ENCODE peak calls at places on chromosomes 7 and 10, in nine cellular contexts. One of them, this sample, is unnamed.
A peak's percentile ranks its signal among the peaks of the same experiment; 100 is the strongest.

GRCh38 chr7:129136887-129137647 is 7.4 kb upstream of the TSPAN33 start:
- DNase-seq in kidney tubule cell: no peak
- DNase-seq in activated T-cell treated with anti-CD3 and anti-CD28 coated beads for 1 hour: no peak
- DNase-seq in stimulated activated naive CD4-positive, alpha-beta T cell: no peak
- DNase-seq in pancreas: no peak
- DNase-seq in GM06990: peak; percentile 46
- DNase-seq in KG1: peak; percentile 5
- DNase-seq in T-helper 1 cell: no peak
- DNase-seq in dorsolateral prefrontal cortex: no peak
- DNase-seq in this sample: no peak

GRCh38 chr10:77284797-77285196 is 352.8 kb downstream of the KCNMA1 start:
- DNase-seq in pancreas: no peak
- DNase-seq in GM06990: no peak
- DNase-seq in kidney tubule cell: no peak
- DNase-seq in activated T-cell treated with anti-CD3 and anti-CD28 coated beads for 1 hour: no peak
- DNase-seq in stimulated activated naive CD4-positive, alpha-beta T cell: no peak
- DNase-seq in KG1: no peak
- DNase-seq in dorsolateral prefrontal cortex: no peak
- DNase-seq in T-helper 1 cell: no peak
- DNase-seq in this sample: no peak

GRCh38 chr7:2689951-2690705 is 2.1 kb downstream of the AMZ1 start:
- DNase-seq in pancreas: no peak
- DNase-seq in kidney tubule cell: peak; percentile 70
- DNase-seq in dorsolateral prefrontal cortex: no peak
- DNase-seq in activated T-cell treated with anti-CD3 and anti-CD28 coated beads for 1 hour: no peak
- DNase-seq in KG1: no peak
- DNase-seq in stimulated activated naive CD4-positive, alpha-beta T cell: no peak
- DNase-seq in GM06990: no peak
- DNase-seq in T-helper 1 cell: no peak
- DNase-seq in this sample: peak; percentile 58

GRCh38 chr7:80916770-80917681 is 1.8 kb downstream of the SEMA3C start:
- DNase-seq in activated T-cell treated with anti-CD3 and anti-CD28 coated beads for 1 hour: no peak
- DNase-seq in GM06990: no peak
- DNase-seq in KG1: no peak
- DNase-seq in pancreas: no peak
- DNase-seq in dorsolateral prefrontal cortex: no peak
- DNase-seq in kidney tubule cell: peak; percentile 93
- DNase-seq in stimulated activated naive CD4-positive, alpha-beta T cell: no peak
- DNase-seq in T-helper 1 cell: no peak
- DNase-seq in this sample: peak; percentile 91

GRCh38 chr7:103735377-103735776 is 254.1 kb downstream of the RELN start:
- DNase-seq in T-helper 1 cell: no peak
- DNase-seq in activated T-cell treated with anti-CD3 and anti-CD28 coated beads for 1 hour: no peak
- DNase-seq in KG1: no peak
- DNase-seq in stimulated activated naive CD4-positive, alpha-beta T cell: no peak
- DNase-seq in GM06990: no peak
- DNase-seq in kidney tubule cell: peak; percentile 84
- DNase-seq in pancreas: no peak
- DNase-seq in dorsolateral prefrontal cortex: no peak
- DNase-seq in this sample: peak; percentile 71

GRCh38 chr7:149126662-149127321 is 668 bp upstream of the ZNF425 start:
- DNase-seq in kidney tubule cell: peak; percentile 62
- DNase-seq in T-helper 1 cell: peak; percentile 32
- DNase-seq in dorsolateral prefrontal cortex: no peak
- DNase-seq in stimulated activated naive CD4-positive, alpha-beta T cell: peak; percentile 14
- DNase-seq in pancreas: peak; percentile 46
- DNase-seq in activated T-cell treated with anti-CD3 and anti-CD28 coated beads for 1 hour: peak; percentile 29
- DNase-seq in GM06990: peak; percentile 81
- DNase-seq in KG1: peak; percentile 12
- DNase-seq in this sample: no peak

GRCh38 chr10:114320249-114321116 is 81.4 kb downstream of the VWA2 start:
- DNase-seq in dorsolateral prefrontal cortex: no peak
- DNase-seq in activated T-cell treated with anti-CD3 and anti-CD28 coated beads for 1 hour: no peak
- DNase-seq in T-helper 1 cell: no peak
- DNase-seq in stimulated activated naive CD4-positive, alpha-beta T cell: no peak
- DNase-seq in pancreas: no peak
- DNase-seq in KG1: no peak
- DNase-seq in kidney tubule cell: peak; percentile 72
- DNase-seq in GM06990: no peak
- DNase-seq in this sample: peak; percentile 69

GRCh38 chr7:2471396-2471795 is 4.8 kb downstream of the GRIFIN start:
- DNase-seq in dorsolateral prefrontal cortex: no peak
- DNase-seq in T-helper 1 cell: no peak
- DNase-seq in kidney tubule cell: no peak
- DNase-seq in KG1: no peak
- DNase-seq in pancreas: no peak
- DNase-seq in GM06990: no peak
- DNase-seq in stimulated activated naive CD4-positive, alpha-beta T cell: no peak
- DNase-seq in activated T-cell treated with anti-CD3 and anti-CD28 coated beads for 1 hour: no peak
- DNase-seq in this sample: no peak

GRCh38 chr10:32379950-32380547 is 33.1 kb upstream of the EPC1 start:
- DNase-seq in pancreas: no peak
- DNase-seq in dorsolateral prefrontal cortex: no peak
- DNase-seq in GM06990: no peak
- DNase-seq in KG1: no peak
- DNase-seq in stimulated activated naive CD4-positive, alpha-beta T cell: no peak
- DNase-seq in activated T-cell treated with anti-CD3 and anti-CD28 coated beads for 1 hour: no peak
- DNase-seq in T-helper 1 cell: no peak
- DNase-seq in kidney tubule cell: no peak
- DNase-seq in this sample: no peak